ENCODE peak calls at places on chromosomes 7 and 10, in nine cellular contexts. C is kidney glomerular epithelial cell; Q is posterior vena cava; U is cardiac muscle cell; X is fibroblast of the aortic adventitia; B is stomach; G is activated naive CD8-positive, alpha-beta T cell treated with anti-CD3 and anti-CD28 coated beads, Interleukin-2, amount 50 U/mL, for 24 hours; J is effector CD4-positive, alpha-beta T cell; E is SK-N-SH. V is an unnamed sample.

GRCh38 chr10:34696423-34696822 is 118.7 kb downstream of the PARD3 start:
- DNase-seq in E (no peak), B (no peak), U (no peak), G (no peak), X (peak), Q (no peak), C (peak), J (no peak), V (no peak)

GRCh38 chr7:157409149-157409752 is 72.4 kb downstream of the DNAJB6 start:
- DNase-seq in C (no peak), G (no peak), E (no peak), J (no peak), X (no peak), Q (no peak), B (no peak), U (no peak), V (no peak)

GRCh38 chr10:123512881-123513822 is 153.0 kb upstream of the GPR26 start:
- DNase-seq in G (no peak), X (no peak), J (no peak), B (no peak), Q (no peak), U (peak), E (peak), C (no peak), V (no peak)

GRCh38 chr7:24129597-24129996 is 154.4 kb upstream of the NPY start:
- DNase-seq in Q (no peak), B (no peak), J (no peak), C (no peak), U (no peak), G (no peak), E (no peak), X (no peak), V (no peak)

GRCh38 chr10:15238553-15239335 is 70.3 kb upstream of the NMT2 start:
- DNase-seq in G (no peak), B (no peak), X (peak), U (no peak), E (no peak), J (no peak), C (peak), Q (no peak), V (no peak)

GRCh38 chr10:124588736-124589451 is 127.3 kb downstream of the LHPP start:
- DNase-seq in G (no peak), U (peak), C (peak), J (no peak), Q (no peak), X (peak), E (no peak), B (peak), V (no peak)

GRCh38 chr7:26233902-26234511 is 32.5 kb downstream of the CBX3 start:
- DNase-seq in B (no peak), C (no peak), J (no peak), X (no peak), U (no peak), G (no peak), Q (no peak), E (no peak), V (no peak)

GRCh38 chr10:15791816-15792524 is 68.3 kb downstream of the MINDY3 start:
- DNase-seq in B (no peak), U (peak), G (no peak), J (no peak), C (no peak), Q (no peak), E (no peak), X (peak), V (no peak)

GRCh38 chr10:110425684-110426293 is 71.9 kb upstream of the DUSP5 start:
- DNase-seq in G (peak), Q (peak), X (peak), C (peak), E (no peak), J (no peak), U (no peak), B (no peak), V (no peak)

GRCh38 chr7:84705701-84706100 is 481.2 kb downstream of the SEMA3D start:
- DNase-seq in U (no peak), J (no peak), B (no peak), G (no peak), E (no peak), Q (no peak), X (no peak), C (no peak), V (no peak)

GRCh38 chr7:66869660-66870450 is 51.2 kb upstream of the TMEM248 start:
- DNase-seq in C (no peak), J (no peak), E (no peak), B (no peak), G (no peak), X (no peak), U (no peak), Q (no peak), V (no peak)

GRCh38 chr10:102502029-102502336 is 529 bp downstream of the ACTR1A start:
- DNase-seq in X (peak), E (peak), C (peak), B (peak), G (peak), U (peak), Q (peak), J (peak), V (peak)

GRCh38 chr7:110373514-110374258 is 717.2 kb upstream of the LRRN3 start:
- DNase-seq in Q (no peak), E (no peak), U (no peak), C (peak), B (no peak), J (no peak), G (no peak), X (no peak), V (no peak)

GRCh38 chr7:125930848-125931247 is 1001.2 kb upstream of the POT1 start:
- DNase-seq in B (no peak), J (no peak), C (no peak), G (no peak), E (no peak), U (no peak), X (peak), Q (no peak), V (no peak)